ENCODE peak calls at places on chromosomes 2 and 18, in eight cellular contexts. I, A, L, H, G, T, R and U are unnamed samples.

GRCh38 chr2:175356901-175357300 is 175.4 kb upstream of the ATP5MC3 start:
- DNase-seq in H (no peak), A (no peak), L (no peak), G (no peak), T (no peak), R (no peak), I (no peak), U (no peak)

GRCh38 chr18:78980279-78980771 is 707 bp downstream of the SALL3 start:
- DNase-seq in R (no peak), T (no peak), G (no peak), A (no peak), H (no peak), L (no peak), I (no peak), U (no peak)

GRCh38 chr2:80246449-80247025 is 58.0 kb downstream of the LRRTM1 start:
- DNase-seq in I (no peak), L (no peak), T (no peak), R (no peak), G (no peak), A (no peak), H (no peak), U (no peak)

GRCh38 chr2:218985325-218986091 is 524 bp upstream of the FEV start:
- DNase-seq in T (no peak), L (no peak), R (no peak), I (no peak), A (no peak), G (no peak), H (no peak), U (no peak)

GRCh38 chr2:197108758-197109157 is 182.3 kb upstream of the PGAP1 start:
- DNase-seq in H (no peak), G (no peak), L (peak), A (peak), I (no peak), T (peak), R (no peak), U (no peak)

GRCh38 chr2:18903750-18904149 is 314.4 kb upstream of the NT5C1B start:
- DNase-seq in R (no peak), L (no peak), A (no peak), G (no peak), T (no peak), H (no peak), I (no peak), U (no peak)

GRCh38 chr18:36412778-36413177 is 115.3 kb downstream of the FHOD3 start:
- DNase-seq in R (no peak), H (no peak), G (no peak), I (no peak), T (peak), A (no peak), L (no peak), U (no peak)

GRCh38 chr18:26468931-26469340 is 79.4 kb downstream of the KCTD1 start:
- DNase-seq in I (peak), H (no peak), L (no peak), T (no peak), R (no peak), G (peak), A (no peak), U (no peak)

GRCh38 chr2:168343586-168343985 is 96.2 kb upstream of the STK39 start:
- DNase-seq in L (no peak), H (no peak), T (no peak), R (no peak), G (no peak), A (peak), I (no peak), U (no peak)

GRCh38 chr2:20215183-20216040 is 9.5 kb downstream of the SDC1 start:
- DNase-seq in R (no peak), A (no peak), L (no peak), G (no peak), I (no peak), T (no peak), H (no peak), U (no peak)